ENCODE peak calls at places on chromosomes 6 and 20, in seven cellular contexts. P, Y, Q, G, J, E and K are unnamed samples.

GRCh38 chr6:169292340-169293124 is 38.9 kb upstream of the THBS2 start:
- DNase-seq in P (no peak), Y (no peak), Q (peak), G (peak), J (no peak), E (no peak), K (peak)

GRCh38 chr20:24699321-24700165 is 230.1 kb downstream of the SYNDIG1 start:
- DNase-seq in P (no peak), Y (no peak), Q (peak), G (no peak), J (no peak), E (peak), K (peak)

GRCh38 chr6:33815854-33816253 is 12.1 kb upstream of the MLN start:
- DNase-seq in P (no peak), Y (peak), Q (no peak), G (peak), J (no peak), E (no peak), K (no peak)

GRCh38 chr20:47795214-47795667 is 10.0 kb upstream of the SULF2 start:
- DNase-seq in P (peak), Y (no peak), Q (no peak), G (no peak), J (no peak), E (no peak), K (peak)

GRCh38 chr6:98880486-98880885 is 46.1 kb downstream of the POU3F2 start:
- DNase-seq in P (no peak), Y (no peak), Q (no peak), G (no peak), J (no peak), E (no peak), K (no peak)

GRCh38 chr6:158629376-158630221 is 14.9 kb downstream of the DYNLT1 start:
- DNase-seq in P (no peak), Y (peak), Q (no peak), G (no peak), J (peak), E (peak), K (peak)

GRCh38 chr6:37956711-37957110 is 137.2 kb downstream of the ZFAND3 start:
- DNase-seq in P (no peak), Y (no peak), Q (no peak), G (no peak), J (no peak), E (no peak), K (no peak)

GRCh38 chr20:33499347-33499746 is 9.5 kb downstream of the CBFA2T2 start:
- DNase-seq in P (no peak), Y (no peak), Q (no peak), G (no peak), J (no peak), E (no peak), K (no peak)

GRCh38 chr20:11172881-11173280 is 499.1 kb upstream of the JAG1 start:
- DNase-seq in P (no peak), Y (no peak), Q (peak), G (no peak), J (no peak), E (no peak), K (no peak)

GRCh38 chr6:86937219-86938079 is at the start of gene HTR1E:
- DNase-seq in P (no peak), Y (no peak), Q (peak), G (peak), J (no peak), E (peak), K (no peak)

GRCh38 chr20:62466071-62466760 is 9.6 kb downstream of the GATA5 start:
- DNase-seq in P (no peak), Y (no peak), Q (no peak), G (no peak), J (no peak), E (no peak), K (no peak)

GRCh38 chr6:13400772-13401171 is 72.4 kb upstream of the TBC1D7 start:
- DNase-seq in P (no peak), Y (no peak), Q (no peak), G (no peak), J (no peak), E (no peak), K (no peak)

GRCh38 chr6:85403331-85404015 is 46.4 kb upstream of the NT5E start:
- DNase-seq in P (no peak), Y (no peak), Q (peak), G (peak), J (no peak), E (no peak), K (no peak)

GRCh38 chr6:85401186-85402062 is 48.5 kb upstream of the NT5E start:
- DNase-seq in P (no peak), Y (no peak), Q (no peak), G (peak), J (no peak), E (no peak), K (no peak)

GRCh38 chr6:85402071-85402470 is 47.8 kb upstream of the NT5E start:
- DNase-seq in P (no peak), Y (no peak), Q (no peak), G (no peak), J (no peak), E (no peak), K (no peak)

GRCh38 chr6:85402922-85403321 is 47.0 kb upstream of the NT5E start:
- DNase-seq in P (no peak), Y (no peak), Q (no peak), G (peak), J (no peak), E (no peak), K (no peak)

DNA sequence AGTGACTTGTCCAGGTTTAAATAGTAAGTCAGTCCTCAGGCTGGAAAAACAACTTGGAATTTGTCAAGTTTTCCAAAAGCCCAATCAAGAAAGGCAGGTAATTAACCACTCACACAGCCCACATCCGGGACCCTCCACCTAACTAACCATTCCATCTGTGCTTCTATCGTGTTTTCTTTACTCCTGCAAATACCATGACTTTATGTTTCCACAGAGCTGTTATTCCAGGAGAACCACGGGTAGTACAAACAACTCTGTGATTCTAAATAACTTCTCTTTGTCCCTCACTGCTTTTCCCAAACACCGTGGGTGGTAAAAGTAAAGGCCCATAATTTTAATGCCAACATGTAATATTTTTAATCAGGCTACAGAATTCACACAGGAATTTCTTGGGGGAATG is 49.6 kb upstream of the NT5E start:
- DNase-seq in P (no peak), Y (no peak), Q (no peak), G (no peak), J (no peak), E (no peak), K (no peak)
- H3K4me3 ChIP-seq in P (no peak), Y (no peak), Q (no peak), G (no peak), J (no peak), E (no peak), K (no peak)

GRCh38 chr20:2220298-2220697 is 75.5 kb upstream of the TGM3 start:
- DNase-seq in P (no peak), Y (no peak), Q (no peak), G (no peak), J (no peak), E (no peak), K (no peak)
- H3K4me3 ChIP-seq in P (no peak), Y (no peak), Q (no peak), G (no peak), J (no peak), E (no peak), K (no peak)

GRCh38 chr20:831956-832355 is 1.6 kb upstream of the FAM110A start:
- DNase-seq in P (no peak), Y (no peak), Q (no peak), G (no peak), J (no peak), E (no peak), K (no peak)

GRCh38 chr20:835220-836045 is 1.9 kb downstream of the FAM110A start:
- DNase-seq in P (no peak), Y (peak), Q (no peak), G (no peak), J (no peak), E (peak), K (no peak)

GRCh38 chr20:834151-834747 is 734 bp downstream of the FAM110A start:
- DNase-seq in P (no peak), Y (no peak), Q (no peak), G (no peak), J (no peak), E (no peak), K (no peak)

GRCh38 chr20:833121-833449 is 430 bp upstream of the FAM110A start:
- DNase-seq in P (no peak), Y (no peak), Q (no peak), G (no peak), J (no peak), E (no peak), K (no peak)

GRCh38 chr20:833450-834150 is at the start of gene FAM110A:
- DNase-seq in P (peak), Y (peak), Q (peak), G (peak), J (peak), E (peak), K (peak)
- H3K4me3 ChIP-seq in P (peak), Y (peak), Q (peak), G (peak), J (peak), E (peak), K (peak)

GRCh38 chr6:140319209-140319608 is 944.8 kb upstream of the CITED2 start:
- DNase-seq in P (no peak), Y (no peak), Q (peak), G (peak), J (no peak), E (no peak), K (no peak)
- H3K4me3 ChIP-seq in P (no peak), Y (no peak), Q (no peak), G (no peak), J (no peak), E (no peak), K (no peak)

GRCh38 chr6:35724059-35724458 is 12.8 kb upstream of the ARMC12 start:
- DNase-seq in P (no peak), Y (no peak), Q (no peak), G (no peak), J (no peak), E (no peak), K (no peak)

GRCh38 chr6:35727206-35727934 is 9.5 kb upstream of the ARMC12 start:
- DNase-seq in P (peak), Y (peak), Q (peak), G (peak), J (peak), E (peak), K (peak)

GRCh38 chr6:35724471-35724870 is 12.4 kb upstream of the ARMC12 start:
- DNase-seq in P (no peak), Y (no peak), Q (no peak), G (no peak), J (no peak), E (no peak), K (no peak)

GRCh38 chr6:35725081-35725708 is 11.6 kb upstream of the ARMC12 start:
- DNase-seq in P (no peak), Y (no peak), Q (no peak), G (peak), J (no peak), E (no peak), K (no peak)

DNA sequence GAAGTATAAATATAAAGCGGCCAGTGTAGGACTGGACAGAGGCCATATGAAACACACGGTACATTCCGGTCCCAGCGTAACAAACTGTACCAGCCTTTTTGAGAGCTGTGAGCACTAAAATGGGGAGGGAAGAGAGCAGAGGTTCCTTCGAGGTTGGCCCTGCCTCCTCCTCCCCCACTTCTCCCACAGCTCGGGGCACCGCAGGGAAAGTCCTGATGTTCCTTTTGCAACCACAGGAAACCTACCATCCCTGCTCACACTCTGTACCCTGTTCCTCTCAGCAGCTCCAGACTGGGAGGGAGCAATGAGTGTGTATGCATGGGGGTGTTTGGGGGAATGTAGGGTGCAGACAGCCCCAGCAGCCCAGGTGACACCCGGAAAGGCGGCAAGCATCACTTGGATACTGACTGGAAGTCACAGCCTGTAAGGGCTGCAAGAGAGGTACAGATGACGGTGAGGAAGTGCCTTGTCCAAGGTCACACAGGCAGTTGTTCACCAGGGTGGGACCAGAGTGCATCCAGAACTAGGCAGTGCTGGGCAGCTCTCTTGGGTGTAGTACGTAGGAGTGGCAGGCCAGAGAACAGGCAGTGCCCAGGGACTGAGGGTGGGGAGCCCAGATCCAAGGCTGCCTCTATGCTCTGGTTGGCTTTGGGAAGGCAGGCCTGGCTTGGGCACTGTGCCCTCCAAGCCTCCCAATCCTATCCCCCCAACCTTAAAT is 11.0 kb upstream of the ARMC12 start:
- DNase-seq in P (no peak), Y (peak), Q (no peak), G (peak), J (peak), E (peak), K (peak)
- H3K4me3 ChIP-seq in P (no peak), Y (peak), Q (no peak), G (peak), J (no peak), E (no peak), K (no peak)

DNA sequence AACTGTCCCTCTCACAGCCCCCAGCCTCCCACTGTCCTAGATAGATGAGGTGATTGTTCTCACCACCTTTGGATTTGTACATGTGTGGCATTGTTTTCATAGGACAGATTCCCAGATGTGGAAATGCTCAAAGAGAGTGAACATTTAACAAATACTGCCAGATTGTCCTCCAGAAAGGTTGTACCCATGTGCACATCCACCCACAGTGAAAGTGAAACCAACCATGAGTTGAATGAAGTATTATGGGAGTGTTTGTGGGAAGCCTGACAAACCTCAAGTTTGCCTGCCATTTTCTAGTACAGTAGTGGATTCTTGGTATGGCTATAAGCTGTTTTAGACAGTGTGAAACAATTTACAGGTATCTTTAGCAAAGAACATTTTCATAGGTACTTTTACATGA is 42.7 kb downstream of the ANKRD6 start:
- DNase-seq in P (no peak), Y (no peak), Q (peak), G (peak), J (no peak), E (no peak), K (no peak)
- H3K4me3 ChIP-seq in P (no peak), Y (no peak), Q (no peak), G (no peak), J (no peak), E (no peak), K (no peak)

GRCh38 chr6:117272032-117272866 is 6.9 kb downstream of the VGLL2 start:
- DNase-seq in P (no peak), Y (no peak), Q (no peak), G (no peak), J (no peak), E (no peak), K (no peak)
- H3K4me3 ChIP-seq in P (no peak), Y (no peak), Q (no peak), G (no peak), J (no peak), E (no peak), K (no peak)

GRCh38 chr20:58390659-58391035 is 1.6 kb downstream of the VAPB start:
- DNase-seq in P (no peak), Y (no peak), Q (no peak), G (no peak), J (no peak), E (no peak), K (no peak)
- H3K4me3 ChIP-seq in P (no peak), Y (peak), Q (peak), G (no peak), J (no peak), E (peak), K (no peak)

DNA sequence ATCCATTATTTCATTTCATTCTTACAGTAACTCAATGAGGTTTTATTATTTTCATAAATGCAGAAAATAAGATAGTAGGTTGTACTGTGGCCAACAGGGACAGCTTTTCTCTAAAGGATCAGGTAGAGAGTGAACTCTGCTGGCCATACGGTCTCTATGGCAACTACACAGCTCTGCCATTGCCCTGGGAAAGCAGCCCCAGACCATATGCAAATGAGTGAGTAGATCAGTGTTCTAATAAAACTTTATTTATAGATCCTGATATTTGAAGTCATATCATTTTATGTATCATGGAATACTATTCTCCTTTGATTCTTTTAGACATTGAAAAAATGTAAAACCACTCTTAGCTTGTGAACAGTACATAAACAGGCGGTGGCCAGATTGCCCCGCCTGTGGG is 192.5 kb upstream of the RREB1 start:
- DNase-seq in P (no peak), Y (no peak), Q (no peak), G (peak), J (no peak), E (no peak), K (no peak)
- H3K4me3 ChIP-seq in P (peak), Y (no peak), Q (peak), G (peak), J (peak), E (peak), K (no peak)